ENCODE peak calls at places on chromosomes 16 and 17, in eight cellular contexts. G is HFFc6; X is NCI-H1105 treated with DMSO at 0.1 percent for 48 hours; U is tibial nerve; P is CD8-positive, alpha-beta memory T cell; R is NCI-H2171 treated with DMSO at 0.1 percent for 48 hours; H is stimulated activated CD4-positive, alpha-beta T cell treated with anti-CD3 and anti-CD28 coated beads, Interleukin-15, amount 100 ng/mL, for 1 hour; F is CD8-positive, alpha-beta T cell. A is an unnamed sample.

GRCh38 chr16:84581161-84581560 is 36.7 kb downstream of the COTL1 start:
- DNase-seq in G (no peak), X (no peak), U (no peak), P (no peak), R (no peak), H (no peak), F (no peak), A (no peak)

GRCh38 chr17:45162022-45162687 is 480 bp downstream of the HEXIM2 start:
- DNase-seq in G (no peak), X (no peak), U (no peak), P (no peak), R (no peak), H (no peak), F (no peak), A (no peak)

GRCh38 chr17:17403899-17404576 is 72.8 kb upstream of the MED9 start:
- DNase-seq in G (no peak), X (peak), U (no peak), P (peak), R (peak), H (peak), F (peak), A (no peak)

GRCh38 chr17:32746280-32746679 is 130.6 kb downstream of the MYO1D start:
- DNase-seq in G (no peak), X (no peak), U (no peak), P (no peak), R (no peak), H (no peak), F (no peak), A (no peak)

GRCh38 chr17:74350486-74350885 is 11.2 kb downstream of the BTBD17 start:
- DNase-seq in G (no peak), X (no peak), U (no peak), P (no peak), R (no peak), H (no peak), F (no peak), A (no peak)

GRCh38 chr16:16797239-16797638 is 418.3 kb downstream of the NPIPA7 start:
- DNase-seq in G (no peak), X (no peak), U (no peak), P (no peak), R (no peak), H (no peak), F (no peak), A (no peak)

GRCh38 chr17:58870747-58871146 is 115.1 kb downstream of the PPM1E start:
- DNase-seq in G (no peak), X (no peak), U (no peak), P (no peak), R (no peak), H (no peak), F (no peak), A (peak)

GRCh38 chr17:75981019-75981615 is 2.1 kb downstream of the TEN1 start:
- DNase-seq in G (no peak), X (no peak), U (no peak), P (no peak), R (no peak), H (no peak), F (no peak), A (no peak)

GRCh38 chr16:10497132-10498088 is 83.0 kb downstream of the EMP2 start:
- DNase-seq in G (no peak), X (no peak), U (no peak), P (no peak), R (no peak), H (no peak), F (no peak), A (no peak)

GRCh38 chr17:28796062-28796461 is 46.5 kb downstream of the FAM222B start:
- DNase-seq in G (no peak), X (peak), U (no peak), P (no peak), R (no peak), H (no peak), F (no peak), A (no peak)

GRCh38 chr17:27457731-27458523 is 1.7 kb downstream of the KSR1 start:
- DNase-seq in G (no peak), X (peak), U (no peak), P (no peak), R (peak), H (no peak), F (no peak), A (peak)

GRCh38 chr17:38352245-38353083 is 820 bp downstream of the SOCS7 start:
- DNase-seq in G (no peak), X (no peak), U (no peak), P (peak), R (no peak), H (peak), F (no peak), A (no peak)

GRCh38 chr16:31143036-31143888 is 6.6 kb downstream of the PRSS36 start:
- DNase-seq in G (no peak), X (no peak), U (no peak), P (no peak), R (no peak), H (no peak), F (no peak), A (no peak)

GRCh38 chr17:10119203-10120112 is 78.9 kb downstream of the GAS7 start:
- DNase-seq in G (no peak), X (no peak), U (no peak), P (peak), R (no peak), H (no peak), F (no peak), A (no peak)

GRCh38 chr16:28549301-28549899 is 4.3 kb upstream of the SGF29 start:
- DNase-seq in G (peak), X (no peak), U (no peak), P (peak), R (no peak), H (no peak), F (no peak), A (peak)

GRCh38 chr16:31186176-31186575 is 6.2 kb downstream of the FUS start:
- DNase-seq in G (no peak), X (no peak), U (no peak), P (no peak), R (no peak), H (no peak), F (no peak), A (no peak)

GRCh38 chr17:7119314-7119713 is 4.7 kb upstream of the ASGR2 start:
- DNase-seq in G (no peak), X (no peak), U (no peak), P (no peak), R (no peak), H (no peak), F (no peak), A (no peak)

GRCh38 chr16:49352923-49353322 is 20.7 kb upstream of the C16orf78 start:
- DNase-seq in G (no peak), X (peak), U (no peak), P (no peak), R (peak), H (no peak), F (no peak), A (peak)

GRCh38 chr17:54977744-54978143 is 9.2 kb downstream of the STXBP4 start:
- DNase-seq in G (no peak), X (no peak), U (no peak), P (no peak), R (no peak), H (no peak), F (no peak), A (no peak)

GRCh38 chr17:45282683-45283644 is 21.1 kb upstream of the SPATA32 start:
- DNase-seq in G (no peak), X (no peak), U (no peak), P (no peak), R (peak), H (no peak), F (no peak), A (no peak)

GRCh38 chr16:59181821-59182420 is 447.8 kb upstream of the GOT2 start:
- DNase-seq in G (no peak), X (no peak), U (no peak), P (no peak), R (no peak), H (no peak), F (no peak), A (no peak)

GRCh38 chr17:64531955-64532371 is 25.2 kb downstream of the CEP95 start:
- DNase-seq in G (no peak), X (no peak), U (no peak), P (no peak), R (no peak), H (no peak), F (no peak), A (no peak)

GRCh38 chr17:20997711-20998570 is 44.9 kb downstream of the USP22 start:
- DNase-seq in G (no peak), X (no peak), U (no peak), P (no peak), R (no peak), H (no peak), F (no peak), A (no peak)

GRCh38 chr16:81661082-81661481 is 118.0 kb upstream of the PLCG2 start:
- DNase-seq in G (no peak), X (no peak), U (no peak), P (no peak), R (no peak), H (no peak), F (no peak), A (no peak)

GRCh38 chr16:85612801-85613608 is at the start of gene GSE1:
- DNase-seq in G (peak), X (peak), U (peak), P (peak), R (peak), H (peak), F (peak), A (peak)

GRCh38 chr17:81576621-81577277 is 24.6 kb upstream of the FAAP100 start:
- DNase-seq in G (peak), X (no peak), U (no peak), P (no peak), R (no peak), H (no peak), F (no peak), A (peak)

GRCh38 chr16:53756329-53756996 is 52.5 kb downstream of the FTO start:
- DNase-seq in G (no peak), X (no peak), U (no peak), P (no peak), R (no peak), H (no peak), F (no peak), A (no peak)

GRCh38 chr17:12709063-12709462 is 43.4 kb downstream of the MYOCD start:
- DNase-seq in G (peak), X (no peak), U (no peak), P (no peak), R (no peak), H (no peak), F (no peak), A (no peak)

GRCh38 chr16:67393111-67393789 is at the start of gene TPPP3:
- DNase-seq in G (peak), X (no peak), U (peak), P (peak), R (peak), H (no peak), F (no peak), A (peak)

GRCh38 chr16:364595-365491 is 5.5 kb downstream of the MRPL28 start:
- DNase-seq in G (no peak), X (no peak), U (no peak), P (no peak), R (no peak), H (no peak), F (no peak), A (no peak)

GRCh38 chr16:28531777-28532744 is 6.7 kb downstream of the NUPR1 start:
- DNase-seq in G (no peak), X (no peak), U (peak), P (no peak), R (no peak), H (no peak), F (no peak), A (no peak)

GRCh38 chr17:75459590-75460267 is 3.3 kb downstream of the TMEM94 start:
- DNase-seq in G (no peak), X (no peak), U (no peak), P (no peak), R (no peak), H (no peak), F (no peak), A (no peak)

GRCh38 chr17:69525920-69526841 is 111.7 kb downstream of the MAP2K6 start:
- DNase-seq in G (peak), X (peak), U (peak), P (no peak), R (peak), H (no peak), F (no peak), A (peak)

GRCh38 chr17:44345497-44346026 is 460 bp downstream of the GRN start:
- DNase-seq in G (peak), X (peak), U (peak), P (peak), R (peak), H (no peak), F (no peak), A (peak)

GRCh38 chr17:72425133-72425795 is 304.4 kb downstream of the SOX9 start:
- DNase-seq in G (no peak), X (no peak), U (no peak), P (no peak), R (no peak), H (no peak), F (no peak), A (no peak)

GRCh38 chr17:78390241-78391050 is 12.0 kb downstream of the PGS1 start:
- DNase-seq in G (peak), X (no peak), U (no peak), P (no peak), R (peak), H (no peak), F (no peak), A (peak)

GRCh38 chr17:42853597-42853967 is 2.6 kb downstream of the AOC3 start:
- DNase-seq in G (no peak), X (no peak), U (no peak), P (no peak), R (no peak), H (no peak), F (no peak), A (no peak)